ENCODE peak calls at places on chromosomes 5 and 9, in five cellular contexts. K, U, I, W and A are unnamed samples.

GRCh38 chr9:2255128-2255527 is 240.0 kb downstream of the SMARCA2 start:
- DNase-seq in W (no peak), U (peak; percentile 61), I (no peak), K (no peak), A (peak; percentile 96)

GRCh38 chr5:139312075-139312474 is 18.5 kb downstream of the MATR3 start:
- DNase-seq in I (no peak), U (no peak), K (no peak), W (no peak), A (peak; percentile 84)

GRCh38 chr5:16937503-16938161 is 1.5 kb upstream of the MYO10 start:
- DNase-seq in U (no peak), I (no peak), K (no peak), W (no peak), A (no peak)

GRCh38 chr9:69768716-69769115 is 8.9 kb upstream of the PTAR1 start:
- DNase-seq in K (no peak), U (no peak), W (no peak), I (no peak), A (no peak)

GRCh38 chr5:79318935-79319614 is 83.1 kb downstream of the JMY start:
- DNase-seq in W (peak; percentile 72), I (no peak), U (no peak), K (no peak), A (no peak)

GRCh38 chr9:93306081-93306480 is 122.1 kb downstream of the WNK2 start:
- DNase-seq in K (no peak), U (no peak), W (no peak), I (no peak), A (no peak)

GRCh38 chr9:109143881-109144562 is 23.0 kb downstream of the FRRS1L start:
- DNase-seq in U (peak; percentile 45), W (peak; percentile 67), K (no peak), I (no peak), A (no peak)

GRCh38 chr9:89723696-89724095 is 118.9 kb downstream of the GADD45G start:
- DNase-seq in I (no peak), W (no peak), U (peak; percentile 36), K (no peak), A (peak; percentile 86)

GRCh38 chr5:176535655-176536131 is 1.5 kb downstream of the RNF44 start:
- DNase-seq in I (no peak), K (no peak), U (peak; percentile 30), W (no peak), A (no peak)

GRCh38 chr5:26727916-26728315 is 310.5 kb downstream of the CDH9 start:
- DNase-seq in U (no peak), W (no peak), I (no peak), K (no peak), A (no peak)

GRCh38 chr9:113775714-113776113 is 100.4 kb upstream of the ZNF618 start:
- DNase-seq in I (no peak), W (no peak), K (no peak), U (no peak), A (no peak)

GRCh38 chr5:17105744-17106450 is 111.5 kb upstream of the BASP1 start:
- DNase-seq in U (no peak), W (no peak), I (no peak), K (no peak), A (no peak)

GRCh38 chr5:27402828-27403227 is 364.4 kb upstream of the CDH9 start:
- DNase-seq in K (no peak), I (no peak), W (no peak), U (no peak), A (no peak)